ENCODE peak calls at places on chromosomes 5 and 9, in four cellular contexts. C is CD4-positive, alpha-beta memory T cell; M is Peyer's patch; K is K562. O is an unnamed sample.

GRCh38 chr5:108529381-108529780 is 147.5 kb upstream of the FBXL17 start:
- DNase-seq in M (no peak), K (no peak), C (no peak), O (no peak)

GRCh38 chr5:11507156-11507910 is 396.9 kb downstream of the CTNND2 start:
- DNase-seq in M (no peak), C (no peak), K (no peak), O (no peak)

GRCh38 chr9:10633785-10634184 is 21.0 kb upstream of the PTPRD start:
- DNase-seq in M (no peak), C (no peak), K (no peak), O (no peak)

GRCh38 chr5:177546262-177546741 is 8.1 kb downstream of the FAM193B start:
- DNase-seq in K (no peak), C (no peak), M (no peak), O (no peak)

GRCh38 chr5:179267071-179267670 is 78.1 kb downstream of the ADAMTS2 start:
- DNase-seq in K (no peak), M (peak; percentile 35), C (no peak), O (no peak)

GRCh38 chr9:75967556-75967955 is 77.1 kb downstream of the PCSK5 start:
- DNase-seq in M (no peak), K (no peak), C (no peak), O (no peak)

GRCh38 chr5:54445691-54446090 is 9.8 kb upstream of the HSPB3 start:
- DNase-seq in M (no peak), C (no peak), K (no peak), O (no peak)

GRCh38 chr5:137997726-137998213 is 35.1 kb downstream of the FAM13B start:
- DNase-seq in K (no peak), M (no peak), C (no peak), O (no peak)

GRCh38 chr5:40022057-40022456 is 597.3 kb upstream of the DAB2 start:
- DNase-seq in M (no peak), C (peak; percentile 2), K (no peak), O (no peak)

GRCh38 chr9:11149065-11149464 is 536.3 kb upstream of the PTPRD start:
- DNase-seq in C (no peak), M (no peak), K (no peak), O (no peak)

GRCh38 chr9:86909388-86909787 is 37.9 kb downstream of the GAS1 start:
- DNase-seq in K (no peak), M (no peak), C (no peak), O (no peak)

GRCh38 chr9:104842698-104843097 is 78.8 kb downstream of the NIPSNAP3B start:
- DNase-seq in M (no peak), K (no peak), C (no peak), O (no peak)

GRCh38 chr5:142441638-142442037 is 116.8 kb upstream of the SPRY4 start:
- DNase-seq in K (no peak), M (peak; percentile 52), C (no peak), O (peak; percentile 34)

GRCh38 chr9:123544007-123544827 is 188.2 kb downstream of the CRB2 start:
- DNase-seq in K (peak; percentile 47), M (peak; percentile 67), C (peak; percentile 9), O (no peak)

GRCh38 chr5:134240421-134240962 is 14.6 kb upstream of the PPP2CA start:
- DNase-seq in M (no peak), K (no peak), C (no peak), O (no peak)

GRCh38 chr5:177440211-177440989 is 6.2 kb upstream of the PRR7 start:
- DNase-seq in K (no peak), C (peak; percentile 66), M (no peak), O (no peak)

GRCh38 chr5:76137887-76138542 is 54.8 kb downstream of the SV2C start:
- DNase-seq in K (no peak), C (no peak), M (no peak), O (no peak)

GRCh38 chr9:18791074-18791473 is 241.9 kb downstream of the SAXO1 start:
- DNase-seq in C (no peak), M (no peak), K (peak; percentile 14), O (no peak)

GRCh38 chr5:157540707-157541451 is 34.7 kb downstream of the ADAM19 start:
- DNase-seq in K (no peak), C (peak; percentile 59), M (peak; percentile 73), O (peak; percentile 5)

GRCh38 chr5:157540124-157540523 is 35.5 kb downstream of the ADAM19 start:
- DNase-seq in C (peak; percentile 18), K (no peak), M (no peak), O (no peak)

GRCh38 chr5:157541452-157542118 is 34.0 kb downstream of the ADAM19 start:
- DNase-seq in K (no peak), M (no peak), C (peak; percentile 52), O (no peak)

GRCh38 chr5:157538311-157538710 is 37.3 kb downstream of the ADAM19 start:
- DNase-seq in K (no peak), C (no peak), M (no peak), O (no peak)

GRCh38 chr5:157539623-157540022 is 36.0 kb downstream of the ADAM19 start:
- DNase-seq in M (no peak), K (no peak), C (no peak), O (no peak)
- H3K9me3 ChIP-seq in M (no peaks in the 10 kb centered on the region), K (no peaks in the 10 kb centered on the region), C (no peaks in the 10 kb centered on the region), O (no peaks in the 10 kb centered on the region)

DNA sequence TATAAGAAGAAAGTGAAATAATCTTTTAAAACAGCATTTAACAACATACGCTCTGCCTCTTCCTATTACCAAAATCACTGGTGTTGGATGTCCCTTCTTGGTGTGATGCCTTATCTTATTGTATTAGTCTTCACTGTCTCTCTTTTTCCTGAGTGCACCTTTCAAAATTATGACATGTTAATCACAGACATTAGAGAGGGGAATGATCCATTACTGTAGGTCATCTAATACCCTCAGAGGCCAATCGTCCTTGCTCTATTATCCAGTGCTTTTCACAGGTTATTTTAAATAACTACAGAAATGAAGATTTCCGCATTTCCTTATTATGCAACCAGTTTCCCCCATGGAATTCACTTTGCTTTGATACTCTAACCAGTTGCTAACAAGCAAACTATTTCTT is 1292.7 kb downstream of the MAT2B start:
- DNase-seq in M (no peak), K (no peak), C (no peak), O (no peak)
- H3K9me3 ChIP-seq in M (peaks cover 8% of the 10 kb centered on the region), K (no peaks in the 10 kb centered on the region), C (no peaks in the 10 kb centered on the region), O (peaks cover 9% of the 10 kb centered on the region)

GRCh38 chr9:110605586-110605985 is 26.0 kb upstream of the SVEP1 start:
- DNase-seq in K (no peak), C (no peak), M (no peak), O (no peak)

GRCh38 chr9:110601098-110601497 is 21.6 kb upstream of the SVEP1 start:
- DNase-seq in K (no peak), M (no peak), C (no peak), O (no peak)

GRCh38 chr9:110602281-110602680 is 22.7 kb upstream of the SVEP1 start:
- DNase-seq in K (no peak), C (no peak), M (no peak), O (no peak)

GRCh38 chr9:110604101-110604710 is 24.7 kb upstream of the SVEP1 start:
- DNase-seq in C (no peak), M (no peak), K (no peak), O (no peak)

DNA sequence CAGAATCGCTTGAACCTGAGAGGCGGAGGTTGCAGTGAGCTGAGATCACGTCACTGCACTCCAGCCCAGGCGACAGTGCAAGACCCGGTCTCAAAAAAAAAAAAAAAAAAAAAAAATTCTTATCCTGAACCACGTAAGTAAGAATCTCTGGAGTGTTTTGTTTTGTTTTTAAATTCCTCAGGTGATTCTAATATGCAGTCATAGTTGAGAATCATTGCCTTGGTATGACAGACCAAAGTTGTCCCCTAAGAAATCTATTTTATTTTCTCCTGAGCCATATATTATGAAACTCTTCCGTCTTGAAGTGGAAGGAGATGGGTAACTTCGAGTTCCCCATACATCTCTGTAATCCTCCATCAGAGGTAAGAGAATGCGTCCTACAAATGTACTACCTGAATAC is 26.6 kb upstream of the SVEP1 start:
- DNase-seq in C (no peak), M (no peak), K (no peak), O (no peak)
- H3K9me3 ChIP-seq in C (no peaks in the 10 kb centered on the region), M (no peaks in the 10 kb centered on the region), K (no peaks in the 10 kb centered on the region), O (no peaks in the 10 kb centered on the region)

GRCh38 chr5:163024936-163025335 is 412.5 kb upstream of the CCNG1 start:
- DNase-seq in M (no peak), K (no peak), C (no peak), O (no peak)
- H3K9me3 ChIP-seq in M (no peaks in the 10 kb centered on the region), K (no peaks in the 10 kb centered on the region), C (no peaks in the 10 kb centered on the region), O (peaks cover 6% of the 10 kb centered on the region)

DNA sequence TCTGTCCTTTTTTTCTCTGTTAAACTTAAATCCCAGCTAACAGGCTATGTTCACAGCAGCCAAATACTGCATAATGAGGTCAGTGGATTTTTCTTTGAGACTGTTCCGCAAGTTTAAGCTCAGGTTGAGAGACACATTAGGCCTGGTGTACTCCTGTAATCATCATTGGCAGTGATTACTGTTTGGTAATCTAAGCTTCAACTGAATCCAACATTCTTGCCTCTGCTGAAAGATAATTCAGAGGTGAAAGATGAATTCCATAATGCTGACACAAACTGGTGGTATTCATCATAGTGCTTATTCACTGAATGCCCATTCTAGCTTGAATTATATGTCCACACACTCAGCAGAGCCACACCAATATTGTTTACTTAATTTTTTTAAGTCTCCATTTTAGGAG is 108.5 kb downstream of the NFIB start:
- DNase-seq in K (no peak), M (no peak), C (no peak), O (no peak)
- H3K9me3 ChIP-seq in K (no peaks in the 10 kb centered on the region), M (no peaks in the 10 kb centered on the region), C (no peaks in the 10 kb centered on the region), O (no peaks in the 10 kb centered on the region)